ENCODE peak calls at places on chromosomes 11 and 22, in seven cellular contexts. R, N, V, H, G, B and A are unnamed samples.

GRCh38 chr11:110431212-110432073 is 1.7 kb downstream of the FDX1 start:
- DNase-seq in R (no peak), N (no peak), V (no peak), H (peak), G (peak), B (no peak), A (no peak)

GRCh38 chr11:89293966-89294679 is 116.4 kb downstream of the TYR start:
- DNase-seq in R (peak), N (peak), V (no peak), H (no peak), G (no peak), B (no peak), A (no peak)

GRCh38 chr11:94574193-94574961 is 7.2 kb downstream of the PIWIL4 start:
- DNase-seq in R (peak), N (no peak), V (no peak), H (peak), G (peak), B (peak), A (no peak)

GRCh38 chr11:125591659-125592304 is 870 bp upstream of the STT3A start:
- DNase-seq in R (peak), N (no peak), V (peak), H (peak), G (peak), B (no peak), A (no peak)

GRCh38 chr11:90218606-90219005 is 4.2 kb downstream of the CHORDC1 start:
- DNase-seq in R (no peak), N (no peak), V (peak), H (no peak), G (no peak), B (no peak), A (no peak)

GRCh38 chr11:104534268-104534667 is 364.0 kb downstream of the CASP12 start:
- DNase-seq in R (peak), N (no peak), V (no peak), H (peak), G (peak), B (no peak), A (no peak)

GRCh38 chr11:60951909-60952741 is at the start of gene SLC15A3:
- DNase-seq in R (peak), N (no peak), V (no peak), H (peak), G (no peak), B (peak), A (no peak)

GRCh38 chr11:122074022-122074421 is 42.0 kb downstream of the BLID start:
- DNase-seq in R (no peak), N (no peak), V (no peak), H (no peak), G (no peak), B (no peak), A (no peak)

GRCh38 chr11:33736148-33736809 is at the start of gene CD59:
- DNase-seq in R (peak), N (peak), V (peak), H (peak), G (peak), B (no peak), A (peak)

GRCh38 chr22:29385748-29386147 is 2.6 kb downstream of the AP1B1 start:
- DNase-seq in R (no peak), N (no peak), V (no peak), H (no peak), G (no peak), B (no peak), A (no peak)

GRCh38 chr11:1054143-1055108 is 17.9 kb upstream of the MUC6 start:
- DNase-seq in R (peak), N (no peak), V (no peak), H (peak), G (no peak), B (no peak), A (no peak)

GRCh38 chr11:119763071-119763715 is 34.2 kb upstream of the NECTIN1 start:
- DNase-seq in R (no peak), N (no peak), V (no peak), H (no peak), G (no peak), B (no peak), A (no peak)

GRCh38 chr22:50683994-50684371 is 11.4 kb downstream of the SHANK3 start:
- DNase-seq in R (no peak), N (no peak), V (no peak), H (no peak), G (no peak), B (no peak), A (no peak)

GRCh38 chr22:36081023-36081431 is 52.4 kb upstream of the RBFOX2 start:
- DNase-seq in R (peak), N (no peak), V (no peak), H (peak), G (peak), B (peak), A (no peak)

GRCh38 chr22:30675436-30675835 is 7.8 kb upstream of the DUSP18 start:
- DNase-seq in R (no peak), N (no peak), V (no peak), H (no peak), G (no peak), B (no peak), A (peak)

GRCh38 chr11:66847461-66848232 is 4.4 kb downstream of the RCE1 start:
- DNase-seq in R (no peak), N (peak), V (no peak), H (no peak), G (no peak), B (no peak), A (no peak)

GRCh38 chr11:62544521-62545436 is 1.8 kb downstream of the AHNAK start:
- DNase-seq in R (no peak), N (no peak), V (peak), H (peak), G (no peak), B (no peak), A (no peak)

GRCh38 chr11:126233391-126233790 is 21.8 kb downstream of the FAM118B start:
- DNase-seq in R (peak), N (no peak), V (no peak), H (no peak), G (peak), B (no peak), A (no peak)

GRCh38 chr11:5690216-5690615 is 626 bp downstream of the TRIM22 start:
- DNase-seq in R (peak), N (no peak), V (no peak), H (peak), G (peak), B (peak), A (no peak)

GRCh38 chr11:2781413-2782274 is 81.8 kb upstream of the KCNQ1OT1 start:
- DNase-seq in R (peak), N (peak), V (peak), H (no peak), G (no peak), B (no peak), A (no peak)

GRCh38 chr22:45504703-45505341 is 2.1 kb downstream of the FBLN1 start:
- DNase-seq in R (peak), N (no peak), V (no peak), H (peak), G (peak), B (no peak), A (no peak)

GRCh38 chr22:25062378-25063095 is 110.0 kb downstream of the KIAA1671 start:
- DNase-seq in R (no peak), N (no peak), V (no peak), H (no peak), G (no peak), B (no peak), A (peak)

GRCh38 chr11:70727899-70728620 is 329.7 kb downstream of the CTTN start:
- DNase-seq in R (no peak), N (no peak), V (no peak), H (no peak), G (no peak), B (no peak), A (no peak)

GRCh38 chr11:129625930-129626329 is 189.7 kb upstream of the TMEM45B start:
- DNase-seq in R (no peak), N (no peak), V (no peak), H (no peak), G (peak), B (no peak), A (no peak)

GRCh38 chr11:126591966-126592489 is 236.5 kb downstream of the ST3GAL4 start:
- DNase-seq in R (no peak), N (no peak), V (peak), H (no peak), G (peak), B (no peak), A (no peak)

GRCh38 chr11:126886636-126887035 is 113.9 kb downstream of the KIRREL3 start:
- DNase-seq in R (no peak), N (no peak), V (no peak), H (peak), G (no peak), B (peak), A (no peak)

GRCh38 chr11:61075891-61076290 is 26.4 kb upstream of the CD5 start:
- DNase-seq in R (peak), N (no peak), V (peak), H (peak), G (peak), B (peak), A (no peak)

GRCh38 chr11:134800130-134800529 is 388.1 kb upstream of the B3GAT1 start:
- DNase-seq in R (no peak), N (no peak), V (no peak), H (no peak), G (no peak), B (no peak), A (no peak)

GRCh38 chr11:32884770-32885384 is 7.7 kb upstream of the QSER1 start:
- DNase-seq in R (peak), N (no peak), V (peak), H (peak), G (no peak), B (no peak), A (peak)